ENCODE peak calls at places on chromosomes 7 and 10, in nine cellular contexts. T is MM.1S, L is A549, U is coronary artery, K is cardiac muscle cell, O is fibroblast of pulmonary artery, A is D721Med, M is neural crest cell, R is transverse colon. B is an unnamed sample.

GRCh38 chr10:31404640-31405039 is 85.6 kb downstream of the ZEB1 start:
- DNase-seq in T (no peak), L (no peak), U (no peak), K (peak), O (peak), A (no peak), M (no peak), R (no peak), B (no peak)

GRCh38 chr10:26430641-26431163 is 7.4 kb upstream of the APBB1IP start:
- DNase-seq in T (peak), L (no peak), U (no peak), K (no peak), O (no peak), A (no peak), M (no peak), R (no peak), B (no peak)

GRCh38 chr7:131919920-131920709 is 363.7 kb upstream of the PODXL start:
- DNase-seq in T (no peak), L (no peak), U (no peak), K (no peak), O (no peak), A (no peak), M (no peak), R (no peak), B (no peak)

GRCh38 chr10:29807407-29807806 is 172.6 kb upstream of the SVIL start:
- DNase-seq in T (no peak), L (peak), U (no peak), K (no peak), O (peak), A (no peak), M (no peak), R (no peak), B (peak)

GRCh38 chr10:80542053-80542452 is 4.4 kb downstream of the SH2D4B start:
- DNase-seq in T (no peak), L (no peak), U (no peak), K (no peak), O (peak), A (no peak), M (no peak), R (no peak), B (no peak)

GRCh38 chr7:1361756-1362125 is 97.5 kb downstream of the MICALL2 start:
- DNase-seq in T (no peak), L (no peak), U (no peak), K (no peak), O (no peak), A (no peak), M (no peak), R (no peak), B (no peak)

GRCh38 chr10:47243356-47243755 is 56.6 kb upstream of the GDF10 start:
- DNase-seq in T (no peak), L (no peak), U (no peak), K (no peak), O (no peak), A (no peak), M (no peak), R (peak), B (no peak)

GRCh38 chr7:1078985-1079384 is 8.9 kb upstream of the GPER1 start:
- DNase-seq in T (no peak), L (no peak), U (no peak), K (no peak), O (no peak), A (no peak), M (no peak), R (no peak), B (no peak)

GRCh38 chr7:1559626-1560590 is 3.9 kb upstream of the TMEM184A start:
- DNase-seq in T (no peak), L (no peak), U (no peak), K (no peak), O (no peak), A (no peak), M (no peak), R (no peak), B (no peak)

GRCh38 chr7:43735802-43736603 is 6.7 kb upstream of the COA1 start:
- DNase-seq in T (no peak), L (no peak), U (no peak), K (no peak), O (peak), A (no peak), M (no peak), R (no peak), B (no peak)

GRCh38 chr7:46859963-46860475 is 721.9 kb downstream of the TNS3 start:
- DNase-seq in T (no peak), L (no peak), U (no peak), K (no peak), O (peak), A (no peak), M (no peak), R (no peak), B (no peak)

GRCh38 chr7:22990588-22990949 is 23.4 kb downstream of the HYCC1 start:
- DNase-seq in T (no peak), L (no peak), U (no peak), K (no peak), O (peak), A (no peak), M (no peak), R (no peak), B (no peak)
- TF ChIP-seq CTCF in T (no peak), L (no peak), U (no peak), K (no peak), O (no peak), A (no peak), M (no peak), R (no peak), B (no peak)

GRCh38 chr10:2992401-2993198 is 74.7 kb upstream of the PFKP start:
- DNase-seq in T (no peak), L (no peak), U (no peak), K (no peak), O (no peak), A (no peak), M (no peak), R (no peak), B (no peak)
- TF ChIP-seq CTCF in T (no peak), L (peak), U (no peak), K (peak), O (peak), A (no peak), M (peak), R (no peak), B (no peak)

DNA sequence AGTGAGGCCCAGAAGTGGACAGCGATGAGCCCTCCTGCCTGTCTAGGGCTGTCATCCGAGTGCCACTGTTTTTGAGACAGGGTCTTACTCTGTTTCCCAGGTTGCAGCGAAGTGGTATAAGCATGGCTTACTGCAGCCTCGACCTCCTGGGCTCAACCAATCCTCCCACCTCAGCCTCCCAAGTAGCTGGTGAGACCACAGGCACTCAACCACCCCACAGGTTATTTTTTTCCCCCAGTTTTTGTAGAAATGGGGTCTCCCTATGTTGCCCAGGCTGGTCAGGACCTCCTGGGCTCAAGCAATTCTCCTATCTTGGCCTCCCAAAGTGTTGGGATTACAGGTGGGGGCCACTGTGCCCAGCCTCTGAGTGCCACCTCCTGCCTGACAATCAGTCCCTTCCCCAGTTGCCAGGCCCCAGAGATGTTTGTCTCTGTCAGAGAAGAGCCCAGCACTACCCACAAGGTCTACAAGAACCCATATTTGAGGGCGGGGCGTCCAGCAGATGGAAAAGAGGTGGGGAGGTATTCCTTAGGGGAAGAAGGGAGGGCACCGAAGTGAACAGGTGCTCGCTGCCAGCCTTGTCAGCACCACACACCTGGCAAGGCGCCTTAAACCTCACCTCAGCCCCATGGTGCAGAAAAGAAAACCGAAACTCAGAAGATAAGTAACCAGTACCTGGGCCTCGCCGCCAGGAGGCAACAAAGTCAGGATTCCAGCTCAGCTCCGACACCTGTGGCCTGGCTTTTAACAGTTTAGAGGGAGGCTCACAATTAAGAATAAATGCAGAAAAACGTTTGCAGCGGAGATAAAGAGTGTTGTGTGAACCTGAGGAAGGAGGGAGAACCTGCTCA is 77.4 kb upstream of the ANLN start:
- DNase-seq in T (peak), L (peak), U (no peak), K (peak), O (no peak), A (no peak), M (no peak), R (peak), B (peak)
- TF ChIP-seq CTCF in T (peak), L (peak), U (no peak), K (peak), O (no peak), A (no peak), M (peak), R (peak), B (peak)

GRCh38 chr10:121974019-121974534 is 940 bp downstream of the NSMCE4A start:
- DNase-seq in T (no peak), L (no peak), U (no peak), K (no peak), O (no peak), A (no peak), M (no peak), R (no peak), B (no peak)

GRCh38 chr10:121978511-121978910 is 3.5 kb upstream of the NSMCE4A start:
- DNase-seq in T (no peak), L (no peak), U (no peak), K (no peak), O (no peak), A (no peak), M (no peak), R (no peak), B (no peak)

GRCh38 chr10:121976607-121977006 is 1.6 kb upstream of the NSMCE4A start:
- DNase-seq in T (no peak), L (no peak), U (no peak), K (no peak), O (no peak), A (no peak), M (no peak), R (no peak), B (no peak)

GRCh38 chr10:121974535-121975294 is at the start of gene NSMCE4A:
- DNase-seq in T (peak), L (peak), U (peak), K (peak), O (peak), A (no peak), M (peak), R (peak), B (peak)

GRCh38 chr10:121975295-121976086 is 474 bp upstream of the NSMCE4A start:
- DNase-seq in T (no peak), L (no peak), U (no peak), K (no peak), O (no peak), A (peak), M (no peak), R (no peak), B (no peak)
- TF ChIP-seq CTCF in T (peak), L (no peak), U (peak), K (no peak), O (peak), A (no peak), M (no peak), R (no peak), B (no peak)

DNA sequence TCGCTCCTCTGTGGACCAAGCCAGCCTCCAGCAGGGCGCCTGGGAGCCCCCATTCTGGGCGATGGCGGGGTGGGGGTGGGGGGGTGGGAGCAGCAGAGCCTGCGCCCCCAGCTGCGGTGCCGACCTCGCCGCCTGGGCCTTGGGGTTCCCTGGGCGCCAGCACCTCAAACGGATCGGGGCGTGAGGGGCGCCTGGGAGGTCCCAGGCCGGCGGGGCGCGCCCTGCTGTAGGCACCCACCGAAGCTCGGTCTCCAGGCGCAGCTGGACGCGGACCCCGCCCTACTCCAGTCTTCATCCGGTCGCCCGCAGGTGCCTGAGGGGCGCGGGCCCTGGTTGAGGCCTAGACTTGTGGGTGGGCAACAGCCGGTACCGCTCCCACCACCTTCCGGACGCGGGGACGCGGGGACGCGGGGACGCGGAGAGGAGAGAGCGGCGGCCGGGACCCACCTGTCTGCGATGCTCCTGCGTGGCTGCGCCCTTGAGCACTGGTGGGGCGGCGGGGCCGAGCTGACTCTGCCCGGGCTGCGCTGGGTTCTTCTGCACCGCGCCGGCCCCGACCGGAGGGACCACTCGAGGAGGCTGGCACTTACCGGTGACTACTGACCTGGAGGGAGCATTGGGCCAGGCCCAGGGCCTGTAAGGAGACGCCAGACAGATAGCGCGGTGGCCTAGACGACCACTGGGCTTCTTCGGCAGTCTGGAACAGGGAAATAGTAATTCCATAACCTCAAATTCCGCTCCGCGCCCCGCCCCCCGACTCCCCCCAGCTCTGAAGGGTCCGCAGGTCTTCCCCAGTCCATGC is 5.5 kb upstream of the KCP start:
- DNase-seq in T (no peak), L (no peak), U (peak), K (no peak), O (no peak), A (no peak), M (no peak), R (no peak), B (no peak)
- TF ChIP-seq CTCF in T (no peak), L (no peak), U (no peak), K (no peak), O (no peak), A (no peak), M (no peak), R (no peak), B (no peak)

GRCh38 chr7:40483630-40484029 is 348.8 kb downstream of the SUGCT start:
- DNase-seq in T (no peak), L (no peak), U (no peak), K (no peak), O (no peak), A (no peak), M (no peak), R (no peak), B (no peak)
- TF ChIP-seq CTCF in T (peak), L (no peak), U (no peak), K (peak), O (peak), A (no peak), M (no peak), R (no peak), B (no peak)